ENCODE peak calls at places on chromosomes 2 and 18, in ten cellular contexts. One of them, this sample, is unnamed.

GRCh38 chr2:222424729-222425671 is 657 bp downstream of the SGPP2 start:
- DNase-seq in upper lobe of left lung: peak; percentile 87
- DNase-seq in IMR-90: no peak
- DNase-seq in tibial nerve: no peak
- DNase-seq in AG04450: no peak
- DNase-seq in cardiac muscle cell: peak; percentile 20
- DNase-seq in GM20000: peak; percentile 71
- DNase-seq in GM12878: no peak
- DNase-seq in neural progenitor cell: peak; percentile 44
- DNase-seq in progenitor cell of endocrine pancreas: peak; percentile 16
- DNase-seq in this sample: peak; percentile 57

GRCh38 chr2:233011268-233012190 is 1.5 kb downstream of the NGEF start:
- DNase-seq in progenitor cell of endocrine pancreas: no peak
- DNase-seq in cardiac muscle cell: no peak
- DNase-seq in neural progenitor cell: no peak
- DNase-seq in AG04450: no peak
- DNase-seq in IMR-90: no peak
- DNase-seq in tibial nerve: no peak
- DNase-seq in upper lobe of left lung: no peak
- DNase-seq in GM12878: no peak
- DNase-seq in GM20000: no peak
- DNase-seq in this sample: no peak

GRCh38 chr2:207663870-207664545 is 38.8 kb upstream of the METTL21A start:
- DNase-seq in cardiac muscle cell: no peak
- DNase-seq in neural progenitor cell: no peak
- DNase-seq in AG04450: no peak
- DNase-seq in progenitor cell of endocrine pancreas: no peak
- DNase-seq in GM12878: no peak
- DNase-seq in tibial nerve: no peak
- DNase-seq in upper lobe of left lung: no peak
- DNase-seq in GM20000: no peak
- DNase-seq in IMR-90: no peak
- DNase-seq in this sample: no peak

GRCh38 chr2:125684256-125684655 is 971.7 kb upstream of the GYPC start:
- DNase-seq in cardiac muscle cell: no peak
- DNase-seq in IMR-90: no peak
- DNase-seq in progenitor cell of endocrine pancreas: no peak
- DNase-seq in neural progenitor cell: no peak
- DNase-seq in AG04450: no peak
- DNase-seq in GM20000: no peak
- DNase-seq in GM12878: no peak
- DNase-seq in tibial nerve: no peak
- DNase-seq in upper lobe of left lung: no peak
- DNase-seq in this sample: no peak

GRCh38 chr2:235563056-235563777 is 69.4 kb downstream of the AGAP1 start:
- DNase-seq in AG04450: no peak
- DNase-seq in upper lobe of left lung: no peak
- DNase-seq in tibial nerve: no peak
- DNase-seq in neural progenitor cell: no peak
- DNase-seq in progenitor cell of endocrine pancreas: no peak
- DNase-seq in GM12878: no peak
- DNase-seq in IMR-90: no peak
- DNase-seq in cardiac muscle cell: no peak
- DNase-seq in GM20000: no peak
- DNase-seq in this sample: no peak

GRCh38 chr2:6228251-6228650 is 536.1 kb downstream of the SOX11 start:
- DNase-seq in neural progenitor cell: no peak
- DNase-seq in tibial nerve: no peak
- DNase-seq in cardiac muscle cell: no peak
- DNase-seq in AG04450: no peak
- DNase-seq in upper lobe of left lung: no peak
- DNase-seq in GM12878: no peak
- DNase-seq in progenitor cell of endocrine pancreas: no peak
- DNase-seq in IMR-90: no peak
- DNase-seq in GM20000: no peak
- DNase-seq in this sample: no peak

GRCh38 chr2:108579631-108580030 is 45.4 kb downstream of the LIMS1 start:
- DNase-seq in AG04450: no peak
- DNase-seq in GM20000: no peak
- DNase-seq in tibial nerve: no peak
- DNase-seq in progenitor cell of endocrine pancreas: no peak
- DNase-seq in GM12878: no peak
- DNase-seq in upper lobe of left lung: no peak
- DNase-seq in neural progenitor cell: no peak
- DNase-seq in IMR-90: peak; percentile 48
- DNase-seq in cardiac muscle cell: peak; percentile 62
- DNase-seq in this sample: no peak

GRCh38 chr2:176056411-176056810 is 27.4 kb downstream of the EVX2 start:
- DNase-seq in progenitor cell of endocrine pancreas: no peak
- DNase-seq in tibial nerve: no peak
- DNase-seq in IMR-90: no peak
- DNase-seq in AG04450: no peak
- DNase-seq in cardiac muscle cell: no peak
- DNase-seq in GM12878: no peak
- DNase-seq in upper lobe of left lung: no peak
- DNase-seq in neural progenitor cell: no peak
- DNase-seq in GM20000: no peak
- DNase-seq in this sample: no peak

GRCh38 chr2:72533767-72534166 is 292.1 kb downstream of the EXOC6B start:
- DNase-seq in upper lobe of left lung: no peak
- DNase-seq in neural progenitor cell: no peak
- DNase-seq in GM20000: no peak
- DNase-seq in GM12878: no peak
- DNase-seq in AG04450: no peak
- DNase-seq in tibial nerve: no peak
- DNase-seq in progenitor cell of endocrine pancreas: no peak
- DNase-seq in IMR-90: peak; percentile 57
- DNase-seq in cardiac muscle cell: peak; percentile 24
- DNase-seq in this sample: no peak

GRCh38 chr2:14944562-14945346 is 312.2 kb downstream of the LRATD1 start:
- DNase-seq in tibial nerve: no peak
- DNase-seq in GM12878: no peak
- DNase-seq in upper lobe of left lung: no peak
- DNase-seq in cardiac muscle cell: no peak
- DNase-seq in AG04450: peak; percentile 8
- DNase-seq in IMR-90: peak; percentile 34
- DNase-seq in progenitor cell of endocrine pancreas: no peak
- DNase-seq in GM20000: no peak
- DNase-seq in neural progenitor cell: peak; percentile 68
- DNase-seq in this sample: no peak

GRCh38 chr2:25567406-25567805 is 106.0 kb downstream of the DTNB start:
- DNase-seq in progenitor cell of endocrine pancreas: no peak
- DNase-seq in tibial nerve: peak; percentile 27
- DNase-seq in upper lobe of left lung: no peak
- DNase-seq in GM12878: peak; percentile 67
- DNase-seq in IMR-90: peak; percentile 65
- DNase-seq in GM20000: peak; percentile 58
- DNase-seq in AG04450: no peak
- DNase-seq in neural progenitor cell: peak; percentile 36
- DNase-seq in cardiac muscle cell: peak; percentile 67
- DNase-seq in this sample: no peak

GRCh38 chr18:51614033-51614432 is 416.6 kb upstream of the MEX3C start:
- DNase-seq in GM12878: no peak
- DNase-seq in AG04450: no peak
- DNase-seq in IMR-90: no peak
- DNase-seq in tibial nerve: no peak
- DNase-seq in cardiac muscle cell: peak; percentile 95
- DNase-seq in upper lobe of left lung: no peak
- DNase-seq in progenitor cell of endocrine pancreas: no peak
- DNase-seq in neural progenitor cell: no peak
- DNase-seq in GM20000: no peak
- DNase-seq in this sample: no peak

GRCh38 chr18:11496561-11497172 is 112.7 kb upstream of the SLC35G4 start:
- DNase-seq in GM12878: no peak
- DNase-seq in neural progenitor cell: no peak
- DNase-seq in tibial nerve: no peak
- DNase-seq in cardiac muscle cell: no peak
- DNase-seq in GM20000: no peak
- DNase-seq in AG04450: no peak
- DNase-seq in progenitor cell of endocrine pancreas: no peak
- DNase-seq in upper lobe of left lung: no peak
- DNase-seq in IMR-90: no peak
- DNase-seq in this sample: no peak

GRCh38 chr2:101415220-101415619 is 27.9 kb upstream of the CREG2 start:
- DNase-seq in cardiac muscle cell: no peak
- DNase-seq in tibial nerve: no peak
- DNase-seq in AG04450: no peak
- DNase-seq in neural progenitor cell: no peak
- DNase-seq in IMR-90: no peak
- DNase-seq in upper lobe of left lung: no peak
- DNase-seq in GM20000: no peak
- DNase-seq in progenitor cell of endocrine pancreas: no peak
- DNase-seq in GM12878: no peak
- DNase-seq in this sample: no peak
- TF ChIP-seq CTCF in cardiac muscle cell: no peak
- TF ChIP-seq CTCF in tibial nerve: no peak
- TF ChIP-seq CTCF in AG04450: no peak
- TF ChIP-seq CTCF in neural progenitor cell: no peak
- TF ChIP-seq CTCF in IMR-90: no peak
- TF ChIP-seq CTCF in upper lobe of left lung: no peak
- TF ChIP-seq CTCF in GM20000: no peak
- TF ChIP-seq CTCF in progenitor cell of endocrine pancreas: no peak
- TF ChIP-seq CTCF in GM12878: no peak
- TF ChIP-seq CTCF in this sample: no peak

DNA sequence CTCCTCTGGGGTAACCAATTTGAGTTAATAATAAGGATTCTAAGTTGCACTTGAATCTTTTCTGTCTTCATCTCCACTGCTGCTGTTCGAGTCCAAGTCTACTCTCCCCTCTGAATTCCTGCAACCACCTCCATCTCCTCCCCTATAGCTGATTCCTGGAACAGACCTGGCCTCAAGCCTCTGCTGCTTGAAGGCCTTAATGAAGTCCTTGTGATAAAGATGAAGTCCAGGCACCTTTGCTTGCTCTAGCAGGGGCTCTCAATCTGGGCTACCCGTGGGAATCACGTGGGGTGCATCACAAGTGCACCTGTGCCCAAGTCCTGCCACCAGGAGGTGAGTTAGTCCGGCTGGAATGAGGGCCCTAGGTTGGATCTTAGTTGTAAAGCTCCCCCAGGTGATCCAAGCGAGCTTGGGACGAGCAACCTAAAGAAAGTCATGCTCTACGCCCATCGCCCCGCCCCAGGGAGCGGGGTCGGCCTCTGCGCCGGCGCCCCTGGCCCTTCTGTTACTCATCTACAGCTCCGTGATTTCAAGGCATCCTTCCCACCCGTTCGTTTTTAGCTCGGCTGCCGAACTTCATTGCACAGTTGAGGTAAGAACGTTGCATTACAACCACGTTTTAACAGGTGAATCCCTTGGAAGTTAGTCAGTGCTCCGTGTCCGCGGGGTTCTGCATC is 905 bp upstream of the IAH1 start:
- DNase-seq in neural progenitor cell: peak; percentile 31
- DNase-seq in cardiac muscle cell: no peak
- DNase-seq in GM20000: peak; percentile 49
- DNase-seq in progenitor cell of endocrine pancreas: peak; percentile 35
- DNase-seq in AG04450: no peak
- DNase-seq in tibial nerve: no peak
- DNase-seq in upper lobe of left lung: no peak
- DNase-seq in GM12878: no peak
- DNase-seq in IMR-90: no peak
- DNase-seq in this sample: peak; percentile 22
- TF ChIP-seq CTCF in neural progenitor cell: no peak
- TF ChIP-seq CTCF in cardiac muscle cell: peak; percentile 9
- TF ChIP-seq CTCF in GM20000: no peak
- TF ChIP-seq CTCF in progenitor cell of endocrine pancreas: peak; percentile 48
- TF ChIP-seq CTCF in AG04450: no peak
- TF ChIP-seq CTCF in tibial nerve: no peak
- TF ChIP-seq CTCF in upper lobe of left lung: peak; percentile 18
- TF ChIP-seq CTCF in GM12878: peak; percentile 40
- TF ChIP-seq CTCF in IMR-90: no peak
- TF ChIP-seq CTCF in this sample: no peak

DNA sequence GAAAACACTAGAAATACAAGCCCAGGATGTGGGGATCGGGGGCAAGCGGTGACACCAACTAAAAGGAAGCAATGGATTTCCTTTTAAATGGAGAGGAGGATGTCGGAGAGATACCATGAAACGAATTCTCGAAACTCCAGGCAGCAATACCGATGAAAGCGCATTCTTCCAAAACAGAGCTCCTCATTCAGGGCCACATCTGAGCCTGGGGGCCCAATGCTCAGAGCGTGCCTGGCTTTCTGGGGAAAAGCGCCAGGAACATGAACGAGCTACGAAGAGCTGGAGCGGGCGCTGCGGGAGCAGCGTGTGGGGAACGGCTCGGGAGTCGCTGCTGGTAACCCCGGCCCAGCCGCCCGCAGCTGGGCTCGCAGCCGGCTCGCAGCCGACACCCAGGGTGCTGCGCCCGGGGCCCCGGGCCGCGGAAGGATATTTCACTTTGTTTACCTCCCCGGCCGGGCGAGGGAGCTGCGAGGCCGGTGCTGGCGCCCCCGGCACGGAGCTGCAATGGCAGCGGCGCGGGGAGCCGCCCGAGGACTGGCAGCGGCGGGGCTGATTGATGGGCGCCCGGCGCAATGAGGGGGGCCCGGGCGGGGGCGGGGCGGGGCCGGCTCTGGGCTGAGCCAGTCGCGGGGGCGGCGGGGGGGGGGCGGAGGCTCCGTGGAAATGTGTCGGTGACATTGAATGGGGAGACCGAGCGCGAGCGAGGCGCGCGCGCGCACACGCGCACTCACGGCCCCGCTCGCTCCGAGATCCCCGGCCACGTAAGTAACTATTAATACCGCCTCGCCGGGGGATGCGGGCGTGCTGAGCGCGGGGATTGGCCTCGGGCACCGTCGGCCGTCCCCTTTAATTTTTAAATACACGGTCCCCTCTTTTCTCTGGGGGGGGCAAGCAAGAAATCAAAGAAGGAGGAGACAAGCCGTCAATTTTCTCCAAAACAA is at the start of gene TRIB2:
- DNase-seq in GM12878: no peak
- DNase-seq in tibial nerve: peak; percentile 76
- DNase-seq in cardiac muscle cell: peak; percentile 96
- DNase-seq in GM20000: peak; percentile 82
- DNase-seq in progenitor cell of endocrine pancreas: peak; percentile 78
- DNase-seq in IMR-90: peak; percentile 84
- DNase-seq in AG04450: peak; percentile 65
- DNase-seq in neural progenitor cell: peak; percentile 91
- DNase-seq in upper lobe of left lung: peak; percentile 98
- DNase-seq in this sample: peak; percentile 95
- TF ChIP-seq CTCF in GM12878: peak; percentile 12
- TF ChIP-seq CTCF in tibial nerve: no peak
- TF ChIP-seq CTCF in cardiac muscle cell: no peak
- TF ChIP-seq CTCF in GM20000: no peak
- TF ChIP-seq CTCF in progenitor cell of endocrine pancreas: no peak
- TF ChIP-seq CTCF in IMR-90: peak; percentile 24
- TF ChIP-seq CTCF in AG04450: no peak
- TF ChIP-seq CTCF in neural progenitor cell: no peak
- TF ChIP-seq CTCF in upper lobe of left lung: no peak
- TF ChIP-seq CTCF in this sample: no peak

DNA sequence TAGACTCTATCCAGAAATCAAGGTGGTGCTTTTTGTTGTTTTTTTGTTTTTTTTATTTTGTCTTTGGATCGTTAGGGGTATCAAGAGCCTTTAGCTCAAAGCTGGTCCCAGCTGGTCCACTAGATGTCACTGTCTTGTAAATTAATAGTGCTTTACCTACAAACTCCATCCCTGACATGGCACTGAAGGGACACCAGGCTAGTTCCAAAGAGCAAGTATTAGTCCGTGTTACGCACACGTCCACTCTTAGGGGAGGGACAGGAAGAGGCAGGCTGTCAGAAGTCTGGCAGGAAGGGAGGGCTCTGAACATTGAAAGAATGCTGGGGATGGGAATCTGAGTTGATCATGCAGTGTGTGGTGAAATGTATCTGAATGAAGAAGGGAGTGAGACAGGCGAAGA is 85.9 kb upstream of the CCBE1 start:
- DNase-seq in AG04450: no peak
- DNase-seq in tibial nerve: peak; percentile 26
- DNase-seq in IMR-90: peak; percentile 74
- DNase-seq in GM20000: peak; percentile 74
- DNase-seq in GM12878: peak; percentile 9
- DNase-seq in cardiac muscle cell: peak; percentile 84
- DNase-seq in upper lobe of left lung: no peak
- DNase-seq in progenitor cell of endocrine pancreas: no peak
- DNase-seq in neural progenitor cell: peak; percentile 65
- DNase-seq in this sample: peak; percentile 51
- TF ChIP-seq CTCF in AG04450: peak; percentile 65
- TF ChIP-seq CTCF in tibial nerve: no peak
- TF ChIP-seq CTCF in IMR-90: peak; percentile 62
- TF ChIP-seq CTCF in GM20000: peak; percentile 44
- TF ChIP-seq CTCF in GM12878: peak; percentile 63
- TF ChIP-seq CTCF in cardiac muscle cell: peak; percentile 73
- TF ChIP-seq CTCF in upper lobe of left lung: peak; percentile 12
- TF ChIP-seq CTCF in progenitor cell of endocrine pancreas: peak; percentile 57
- TF ChIP-seq CTCF in neural progenitor cell: peak; percentile 74
- TF ChIP-seq CTCF in this sample: peak; percentile 15

This sample was measured in Peyer's patch.